ENCODE peak calls at places on chromosomes 16 and 17, in four cellular contexts. One of them, this sample, is unnamed.

GRCh38 chr17:1142503-1143095 is 37.2 kb downstream of the ABR start:
- DNase-seq in transverse colon: no peak
- DNase-seq in activated naive CD8-positive, alpha-beta T cell treated with anti-CD3 and anti-CD28 coated beads, Interleukin-2, amount 50 U/mL, for 24 hours: no peak
- DNase-seq in SK-N-SH: no peak
- DNase-seq in this sample: no peak

GRCh38 chr17:40550608-40551007 is 14.7 kb downstream of the CCR7 start:
- DNase-seq in transverse colon: peak
- DNase-seq in activated naive CD8-positive, alpha-beta T cell treated with anti-CD3 and anti-CD28 coated beads, Interleukin-2, amount 50 U/mL, for 24 hours: no peak
- DNase-seq in SK-N-SH: no peak
- DNase-seq in this sample: peak

GRCh38 chr16:9139965-9140364 is 48.5 kb downstream of the HAPSTR1 start:
- DNase-seq in transverse colon: no peak
- DNase-seq in activated naive CD8-positive, alpha-beta T cell treated with anti-CD3 and anti-CD28 coated beads, Interleukin-2, amount 50 U/mL, for 24 hours: no peak
- DNase-seq in SK-N-SH: peak
- DNase-seq in this sample: peak

GRCh38 chr17:68326681-68327080 is 35.4 kb downstream of the ARSG start:
- DNase-seq in transverse colon: no peak
- DNase-seq in activated naive CD8-positive, alpha-beta T cell treated with anti-CD3 and anti-CD28 coated beads, Interleukin-2, amount 50 U/mL, for 24 hours: peak
- DNase-seq in SK-N-SH: no peak
- DNase-seq in this sample: no peak

GRCh38 chr16:12484987-12485386 is 318.7 kb downstream of the CPPED1 start:
- DNase-seq in transverse colon: no peak
- DNase-seq in activated naive CD8-positive, alpha-beta T cell treated with anti-CD3 and anti-CD28 coated beads, Interleukin-2, amount 50 U/mL, for 24 hours: no peak
- DNase-seq in SK-N-SH: no peak
- DNase-seq in this sample: no peak

GRCh38 chr17:73091770-73092517 is 544 bp downstream of the SLC39A11 start:
- DNase-seq in transverse colon: peak
- DNase-seq in activated naive CD8-positive, alpha-beta T cell treated with anti-CD3 and anti-CD28 coated beads, Interleukin-2, amount 50 U/mL, for 24 hours: no peak
- DNase-seq in SK-N-SH: no peak
- DNase-seq in this sample: peak

GRCh38 chr16:50265260-50265659 is 1.1 kb upstream of the ADCY7 start:
- DNase-seq in transverse colon: peak
- DNase-seq in activated naive CD8-positive, alpha-beta T cell treated with anti-CD3 and anti-CD28 coated beads, Interleukin-2, amount 50 U/mL, for 24 hours: no peak
- DNase-seq in SK-N-SH: peak
- DNase-seq in this sample: peak

GRCh38 chr17:32659419-32659842 is 172.6 kb downstream of the CDK5R1 start:
- DNase-seq in transverse colon: peak
- DNase-seq in activated naive CD8-positive, alpha-beta T cell treated with anti-CD3 and anti-CD28 coated beads, Interleukin-2, amount 50 U/mL, for 24 hours: peak
- DNase-seq in SK-N-SH: peak
- DNase-seq in this sample: peak

GRCh38 chr17:77286641-77287431 is 146.1 kb downstream of the SEC14L1 start:
- DNase-seq in transverse colon: peak
- DNase-seq in activated naive CD8-positive, alpha-beta T cell treated with anti-CD3 and anti-CD28 coated beads, Interleukin-2, amount 50 U/mL, for 24 hours: no peak
- DNase-seq in SK-N-SH: peak
- DNase-seq in this sample: peak

GRCh38 chr17:79515646-79516604 is 94.9 kb downstream of the RBFOX3 start:
- DNase-seq in transverse colon: no peak
- DNase-seq in activated naive CD8-positive, alpha-beta T cell treated with anti-CD3 and anti-CD28 coated beads, Interleukin-2, amount 50 U/mL, for 24 hours: no peak
- DNase-seq in SK-N-SH: no peak
- DNase-seq in this sample: no peak

GRCh38 chr17:82281502-82282238 is 8.2 kb upstream of the CSNK1D start:
- DNase-seq in transverse colon: peak
- DNase-seq in activated naive CD8-positive, alpha-beta T cell treated with anti-CD3 and anti-CD28 coated beads, Interleukin-2, amount 50 U/mL, for 24 hours: peak
- DNase-seq in SK-N-SH: no peak
- DNase-seq in this sample: no peak

GRCh38 chr17:14121952-14122351 is 52.6 kb downstream of the COX10 start:
- DNase-seq in transverse colon: no peak
- DNase-seq in activated naive CD8-positive, alpha-beta T cell treated with anti-CD3 and anti-CD28 coated beads, Interleukin-2, amount 50 U/mL, for 24 hours: no peak
- DNase-seq in SK-N-SH: no peak
- DNase-seq in this sample: no peak

GRCh38 chr17:39208893-39209292 is 8.8 kb downstream of the RPL19 start:
- DNase-seq in transverse colon: peak
- DNase-seq in activated naive CD8-positive, alpha-beta T cell treated with anti-CD3 and anti-CD28 coated beads, Interleukin-2, amount 50 U/mL, for 24 hours: peak
- DNase-seq in SK-N-SH: no peak
- DNase-seq in this sample: peak

GRCh38 chr17:27762527-27763305 is 37.6 kb downstream of the NOS2 start:
- DNase-seq in transverse colon: no peak
- DNase-seq in activated naive CD8-positive, alpha-beta T cell treated with anti-CD3 and anti-CD28 coated beads, Interleukin-2, amount 50 U/mL, for 24 hours: peak
- DNase-seq in SK-N-SH: no peak
- DNase-seq in this sample: no peak

GRCh38 chr16:89009343-89010209 is 32.6 kb upstream of the CBFA2T3 start:
- DNase-seq in transverse colon: no peak
- DNase-seq in activated naive CD8-positive, alpha-beta T cell treated with anti-CD3 and anti-CD28 coated beads, Interleukin-2, amount 50 U/mL, for 24 hours: no peak
- DNase-seq in SK-N-SH: no peak
- DNase-seq in this sample: no peak

GRCh38 chr16:12688972-12689850 is 114.5 kb downstream of the CPPED1 start:
- DNase-seq in transverse colon: no peak
- DNase-seq in activated naive CD8-positive, alpha-beta T cell treated with anti-CD3 and anti-CD28 coated beads, Interleukin-2, amount 50 U/mL, for 24 hours: no peak
- DNase-seq in SK-N-SH: no peak
- DNase-seq in this sample: no peak

GRCh38 chr17:61219460-61219859 is 180.2 kb upstream of the TBX2 start:
- DNase-seq in transverse colon: no peak
- DNase-seq in activated naive CD8-positive, alpha-beta T cell treated with anti-CD3 and anti-CD28 coated beads, Interleukin-2, amount 50 U/mL, for 24 hours: no peak
- DNase-seq in SK-N-SH: peak
- DNase-seq in this sample: no peak

GRCh38 chr17:80649672-80650338 is 105.2 kb downstream of the RPTOR start:
- DNase-seq in transverse colon: no peak
- DNase-seq in activated naive CD8-positive, alpha-beta T cell treated with anti-CD3 and anti-CD28 coated beads, Interleukin-2, amount 50 U/mL, for 24 hours: peak
- DNase-seq in SK-N-SH: peak
- DNase-seq in this sample: peak

This sample was measured in D341Med.